ENCODE peak calls at places on chromosomes 11 and 22, in eight cellular contexts. One of them, this sample, is unnamed.

GRCh38 chr11:44946268-44946667 is 4.4 kb downstream of the TP53I11 start:
- DNase-seq in hypothalamus: no peak
- DNase-seq in ELF-1: no peak
- DNase-seq in AG09309: no peak
- DNase-seq in astrocyte of the spinal cord: no peak
- DNase-seq in activated CD4-positive, alpha-beta T cell treated with anti-CD3 and anti-CD28 coated beads, Interleukin-2, amount 50 U/mL, for 1 hour: no peak
- DNase-seq in T1000: no peak
- DNase-seq in A549: no peak
- DNase-seq in this sample: no peak

GRCh38 chr11:118790357-118791014 is 478 bp downstream of the DDX6 start:
- DNase-seq in T1000: no peak
- DNase-seq in ELF-1: peak
- DNase-seq in A549: peak
- DNase-seq in activated CD4-positive, alpha-beta T cell treated with anti-CD3 and anti-CD28 coated beads, Interleukin-2, amount 50 U/mL, for 1 hour: peak
- DNase-seq in astrocyte of the spinal cord: peak
- DNase-seq in AG09309: peak
- DNase-seq in hypothalamus: peak
- DNase-seq in this sample: peak

GRCh38 chr11:70302086-70302752 is 31.7 kb downstream of the PPFIA1 start:
- DNase-seq in A549: no peak
- DNase-seq in activated CD4-positive, alpha-beta T cell treated with anti-CD3 and anti-CD28 coated beads, Interleukin-2, amount 50 U/mL, for 1 hour: no peak
- DNase-seq in T1000: no peak
- DNase-seq in ELF-1: no peak
- DNase-seq in hypothalamus: no peak
- DNase-seq in AG09309: no peak
- DNase-seq in astrocyte of the spinal cord: no peak
- DNase-seq in this sample: no peak

GRCh38 chr11:85182437-85183109 is 444.6 kb downstream of the DLG2 start:
- DNase-seq in A549: peak
- DNase-seq in activated CD4-positive, alpha-beta T cell treated with anti-CD3 and anti-CD28 coated beads, Interleukin-2, amount 50 U/mL, for 1 hour: no peak
- DNase-seq in AG09309: no peak
- DNase-seq in hypothalamus: no peak
- DNase-seq in astrocyte of the spinal cord: peak
- DNase-seq in ELF-1: no peak
- DNase-seq in T1000: no peak
- DNase-seq in this sample: no peak

GRCh38 chr22:38882972-38883622 is 11.1 kb upstream of the CBX6 start:
- DNase-seq in A549: no peak
- DNase-seq in hypothalamus: no peak
- DNase-seq in AG09309: no peak
- DNase-seq in T1000: no peak
- DNase-seq in ELF-1: no peak
- DNase-seq in activated CD4-positive, alpha-beta T cell treated with anti-CD3 and anti-CD28 coated beads, Interleukin-2, amount 50 U/mL, for 1 hour: no peak
- DNase-seq in astrocyte of the spinal cord: no peak
- DNase-seq in this sample: no peak

GRCh38 chr11:43311791-43312607 is at the start of gene API5:
- DNase-seq in hypothalamus: peak
- DNase-seq in T1000: peak
- DNase-seq in AG09309: peak
- DNase-seq in activated CD4-positive, alpha-beta T cell treated with anti-CD3 and anti-CD28 coated beads, Interleukin-2, amount 50 U/mL, for 1 hour: peak
- DNase-seq in astrocyte of the spinal cord: peak
- DNase-seq in A549: peak
- DNase-seq in ELF-1: peak
- DNase-seq in this sample: peak

GRCh38 chr11:127454856-127455255 is 454.3 kb upstream of the KIRREL3 start:
- DNase-seq in T1000: no peak
- DNase-seq in hypothalamus: no peak
- DNase-seq in AG09309: no peak
- DNase-seq in ELF-1: peak
- DNase-seq in astrocyte of the spinal cord: peak
- DNase-seq in activated CD4-positive, alpha-beta T cell treated with anti-CD3 and anti-CD28 coated beads, Interleukin-2, amount 50 U/mL, for 1 hour: no peak
- DNase-seq in A549: no peak
- DNase-seq in this sample: no peak

GRCh38 chr11:63866211-63866610 is 27.3 kb downstream of the MARK2 start:
- DNase-seq in astrocyte of the spinal cord: peak
- DNase-seq in hypothalamus: no peak
- DNase-seq in T1000: no peak
- DNase-seq in ELF-1: no peak
- DNase-seq in A549: no peak
- DNase-seq in AG09309: no peak
- DNase-seq in activated CD4-positive, alpha-beta T cell treated with anti-CD3 and anti-CD28 coated beads, Interleukin-2, amount 50 U/mL, for 1 hour: peak
- DNase-seq in this sample: peak

GRCh38 chr11:66467756-66468155 is 1.1 kb downstream of the PELI3 start:
- DNase-seq in T1000: no peak
- DNase-seq in hypothalamus: no peak
- DNase-seq in astrocyte of the spinal cord: no peak
- DNase-seq in activated CD4-positive, alpha-beta T cell treated with anti-CD3 and anti-CD28 coated beads, Interleukin-2, amount 50 U/mL, for 1 hour: no peak
- DNase-seq in AG09309: no peak
- DNase-seq in ELF-1: peak
- DNase-seq in A549: no peak
- DNase-seq in this sample: no peak

GRCh38 chr11:46112961-46113617 is 8.2 kb downstream of the PHF21A start:
- DNase-seq in AG09309: no peak
- DNase-seq in astrocyte of the spinal cord: peak
- DNase-seq in hypothalamus: no peak
- DNase-seq in T1000: no peak
- DNase-seq in A549: peak
- DNase-seq in activated CD4-positive, alpha-beta T cell treated with anti-CD3 and anti-CD28 coated beads, Interleukin-2, amount 50 U/mL, for 1 hour: no peak
- DNase-seq in ELF-1: no peak
- DNase-seq in this sample: peak

GRCh38 chr22:22422629-22423112 is 85.9 kb downstream of the ZNF280B start:
- DNase-seq in A549: peak
- DNase-seq in AG09309: peak
- DNase-seq in ELF-1: peak
- DNase-seq in T1000: no peak
- DNase-seq in activated CD4-positive, alpha-beta T cell treated with anti-CD3 and anti-CD28 coated beads, Interleukin-2, amount 50 U/mL, for 1 hour: peak
- DNase-seq in astrocyte of the spinal cord: peak
- DNase-seq in hypothalamus: no peak
- DNase-seq in this sample: peak

GRCh38 chr11:80586464-80586863 is 1145.6 kb upstream of the TENM4 start:
- DNase-seq in T1000: no peak
- DNase-seq in astrocyte of the spinal cord: no peak
- DNase-seq in hypothalamus: no peak
- DNase-seq in A549: no peak
- DNase-seq in AG09309: no peak
- DNase-seq in ELF-1: no peak
- DNase-seq in activated CD4-positive, alpha-beta T cell treated with anti-CD3 and anti-CD28 coated beads, Interleukin-2, amount 50 U/mL, for 1 hour: no peak
- DNase-seq in this sample: no peak

GRCh38 chr11:17298302-17298701 is 21.8 kb downstream of the NUCB2 start:
- DNase-seq in AG09309: no peak
- DNase-seq in hypothalamus: no peak
- DNase-seq in astrocyte of the spinal cord: no peak
- DNase-seq in activated CD4-positive, alpha-beta T cell treated with anti-CD3 and anti-CD28 coated beads, Interleukin-2, amount 50 U/mL, for 1 hour: no peak
- DNase-seq in T1000: no peak
- DNase-seq in ELF-1: no peak
- DNase-seq in A549: no peak
- DNase-seq in this sample: no peak

GRCh38 chr11:133038850-133039249 is 493.5 kb downstream of the OPCML start:
- DNase-seq in hypothalamus: no peak
- DNase-seq in astrocyte of the spinal cord: no peak
- DNase-seq in activated CD4-positive, alpha-beta T cell treated with anti-CD3 and anti-CD28 coated beads, Interleukin-2, amount 50 U/mL, for 1 hour: no peak
- DNase-seq in ELF-1: no peak
- DNase-seq in AG09309: no peak
- DNase-seq in A549: no peak
- DNase-seq in T1000: no peak
- DNase-seq in this sample: no peak

GRCh38 chr11:64207247-64208085 is 945 bp downstream of the FERMT3 start:
- DNase-seq in ELF-1: no peak
- DNase-seq in activated CD4-positive, alpha-beta T cell treated with anti-CD3 and anti-CD28 coated beads, Interleukin-2, amount 50 U/mL, for 1 hour: peak
- DNase-seq in astrocyte of the spinal cord: peak
- DNase-seq in A549: no peak
- DNase-seq in hypothalamus: no peak
- DNase-seq in T1000: peak
- DNase-seq in AG09309: no peak
- DNase-seq in this sample: peak

GRCh38 chr22:19607198-19608113 is 83.2 kb upstream of the CLDN5 start:
- DNase-seq in T1000: no peak
- DNase-seq in ELF-1: peak
- DNase-seq in A549: no peak
- DNase-seq in AG09309: no peak
- DNase-seq in astrocyte of the spinal cord: no peak
- DNase-seq in hypothalamus: no peak
- DNase-seq in activated CD4-positive, alpha-beta T cell treated with anti-CD3 and anti-CD28 coated beads, Interleukin-2, amount 50 U/mL, for 1 hour: peak
- DNase-seq in this sample: no peak

GRCh38 chr11:16603245-16603644 is 135.2 kb upstream of the C11orf58 start:
- DNase-seq in astrocyte of the spinal cord: no peak
- DNase-seq in A549: no peak
- DNase-seq in activated CD4-positive, alpha-beta T cell treated with anti-CD3 and anti-CD28 coated beads, Interleukin-2, amount 50 U/mL, for 1 hour: no peak
- DNase-seq in T1000: no peak
- DNase-seq in ELF-1: peak
- DNase-seq in hypothalamus: no peak
- DNase-seq in AG09309: no peak
- DNase-seq in this sample: no peak

GRCh38 chr11:9604134-9604533 is 30.7 kb downstream of the WEE1 start:
- DNase-seq in activated CD4-positive, alpha-beta T cell treated with anti-CD3 and anti-CD28 coated beads, Interleukin-2, amount 50 U/mL, for 1 hour: no peak
- DNase-seq in A549: no peak
- DNase-seq in T1000: no peak
- DNase-seq in AG09309: no peak
- DNase-seq in hypothalamus: no peak
- DNase-seq in astrocyte of the spinal cord: no peak
- DNase-seq in ELF-1: no peak
- DNase-seq in this sample: no peak